ENCODE peak calls at places on chromosomes 1 and 21, in eight cellular contexts. E, F, T, C, I, N, W and G are unnamed samples. For H3K36me3, the result is how much of the 10 kb centered on the place peaks cover.

GRCh38 chr1:53835491-53835890 is 2.6 kb downstream of the NDC1 start:
- DNase-seq in I (peak), C (no peak), F (no peak), N (no peak), T (no peak), W (no peak), E (no peak), G (no peak)

GRCh38 chr1:167905671-167906070 is 8.3 kb downstream of the ADCY10 start:
- DNase-seq in I (no peak), C (no peak), F (no peak), W (no peak), T (no peak), E (no peak), N (no peak), G (no peak)

GRCh38 chr1:112706505-112707216 is at the start of gene RHOC:
- DNase-seq in C (peak), W (no peak), N (peak), E (peak), T (no peak), F (peak), I (peak), G (no peak)

GRCh38 chr1:244313346-244313745 is 138.4 kb downstream of the ADSS2 start:
- DNase-seq in W (no peak), N (no peak), I (no peak), C (no peak), E (no peak), F (no peak), T (no peak), G (no peak)

GRCh38 chr1:40107290-40107959 is 10.4 kb upstream of the PPT1 start:
- DNase-seq in N (no peak), E (no peak), I (no peak), T (no peak), F (no peak), C (peak), W (peak), G (no peak)

GRCh38 chr1:71049951-71050598 is 2.5 kb upstream of the PTGER3 start:
- DNase-seq in F (no peak), T (peak), W (peak), C (peak), E (peak), N (no peak), I (peak), G (peak)

GRCh38 chr21:39523398-39523797 is 71.6 kb downstream of the SH3BGR start:
- DNase-seq in T (no peak), N (peak), I (no peak), W (no peak), F (no peak), C (no peak), E (no peak), G (no peak)

GRCh38 chr1:24643362-24644346 is 552 bp downstream of the SRRM1 start:
- DNase-seq in F (no peak), E (peak), T (no peak), I (peak), W (peak), C (peak), N (no peak), G (no peak)

GRCh38 chr1:3695326-3696217 is 43.3 kb downstream of the TP73 start:
- DNase-seq in W (no peak), T (peak), C (peak), N (peak), E (peak), F (no peak), I (peak), G (no peak)

DNA sequence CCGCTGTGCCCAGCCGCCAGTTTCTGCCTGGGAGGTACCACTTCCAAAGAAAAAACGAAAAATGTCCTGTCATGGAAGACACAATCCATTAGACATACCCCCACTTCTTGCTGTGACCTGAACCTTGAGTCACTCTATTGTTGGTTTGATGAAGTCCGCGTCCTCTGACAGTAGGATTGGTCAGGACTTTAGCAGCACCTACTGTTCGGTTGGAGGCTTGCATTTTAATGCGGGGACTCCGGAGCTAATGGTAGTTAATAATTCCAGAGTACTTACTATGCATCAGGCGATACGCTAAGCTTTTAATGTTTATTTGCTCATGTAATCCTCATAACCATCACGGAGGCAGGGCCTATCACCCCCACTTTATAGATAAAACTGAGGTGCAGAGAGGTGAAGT is 7.9 kb upstream of the ELF3 start:
- DNase-seq in N (no peak), W (no peak), E (no peak), C (no peak), F (no peak), T (no peak), I (no peak), G (no peak)
- H3K36me3 ChIP-seq in N (half or more), W (under half), E (half or more), C (under half), F (under half), T (half or more), I (half or more), G (under half)

GRCh38 chr21:44977616-44978340 is 37.9 kb downstream of the SLX9 start:
- DNase-seq in N (no peak), T (no peak), I (no peak), C (no peak), F (no peak), E (no peak), W (no peak), G (no peak)
- H3K36me3 ChIP-seq in N (under half), T (half or more), I (under half), C (under half), F (under half), E (half or more), W (under half), G (under half)

GRCh38 chr1:226069818-226070489 is 7.4 kb downstream of the H3-3A start:
- DNase-seq in I (no peak), T (no peak), W (no peak), F (no peak), N (no peak), E (no peak), C (no peak), G (no peak)
- H3K36me3 ChIP-seq in I (under half), T (half or more), W (under half), F (half or more), N (half or more), E (half or more), C (half or more), G (under half)

GRCh38 chr1:183979437-183979836 is 58.1 kb downstream of the COLGALT2 start:
- DNase-seq in W (no peak), I (no peak), E (no peak), C (no peak), F (no peak), N (no peak), T (no peak), G (no peak)

GRCh38 chr1:183975651-183976050 is 61.9 kb downstream of the COLGALT2 start:
- DNase-seq in E (no peak), T (no peak), C (no peak), N (no peak), I (no peak), W (no peak), F (no peak), G (no peak)

GRCh38 chr1:183980951-183981525 is 56.5 kb downstream of the COLGALT2 start:
- DNase-seq in N (no peak), T (no peak), I (no peak), C (no peak), W (no peak), F (no peak), E (no peak), G (no peak)

GRCh38 chr1:183982172-183982963 is 55.2 kb downstream of the COLGALT2 start:
- DNase-seq in C (no peak), F (no peak), T (no peak), N (no peak), W (no peak), I (no peak), E (peak), G (no peak)

GRCh38 chr1:183977717-183978116 is 59.8 kb downstream of the COLGALT2 start:
- DNase-seq in F (no peak), N (no peak), E (no peak), T (no peak), W (no peak), I (no peak), C (no peak), G (no peak)
- H3K36me3 ChIP-seq in F (under half), N (under half), E (under half), T (under half), W (under half), I (under half), C (under half), G (under half)

GRCh38 chr21:44414291-44415072 is 40.8 kb upstream of the LRRC3 start:
- DNase-seq in E (peak), I (no peak), N (no peak), F (no peak), C (no peak), W (no peak), T (no peak), G (no peak)
- H3K36me3 ChIP-seq in E (under half), I (under half), N (under half), F (under half), C (under half), W (under half), T (under half), G (under half)